ENCODE peak calls at places on chromosomes 1 and 21, in eight cellular contexts. X is right atrium auricular region, I is HepG2, W is PC-3, O is RWPE2, Y is fibroblast of villous mesenchyme, F is adrenal gland, P is brain microvascular endothelial cell. J is an unnamed sample.

GRCh38 chr21:39030127-39030884 is 152.9 kb downstream of the PSMG1 start:
- DNase-seq in X (no peak), I (no peak), W (peak; percentile 55), O (no peak), Y (no peak), F (no peak), P (no peak), J (peak; percentile 95)

GRCh38 chr1:243422362-243422761 is 166.5 kb downstream of the SDCCAG8 start:
- DNase-seq in X (no peak), I (no peak), W (no peak), O (no peak), Y (no peak), F (no peak), P (no peak), J (no peak)

GRCh38 chr1:145690587-145691558 is 16.3 kb downstream of the PDZK1 start:
- DNase-seq in X (no peak), I (peak; percentile 54), W (peak; percentile 43), O (no peak), Y (peak; percentile 84), F (no peak), P (peak; percentile 55), J (peak; percentile 72)

GRCh38 chr1:21813542-21813941 is 1.5 kb downstream of the LDLRAD2 start:
- DNase-seq in X (no peak), I (no peak), W (no peak), O (no peak), Y (no peak), F (no peak), P (no peak), J (no peak)

GRCh38 chr21:41250519-41250918 is 66.1 kb upstream of the FAM3B start:
- DNase-seq in X (no peak), I (no peak), W (peak; percentile 59), O (no peak), Y (peak; percentile 30), F (no peak), P (no peak), J (no peak)

GRCh38 chr1:5447479-5448070 is 544.6 kb downstream of the NPHP4 start:
- DNase-seq in X (no peak), I (no peak), W (no peak), O (no peak), Y (no peak), F (no peak), P (no peak), J (no peak)

GRCh38 chr21:27021801-27022200 is 54.9 kb upstream of the ADAMTS5 start:
- DNase-seq in X (no peak), I (no peak), W (no peak), O (no peak), Y (no peak), F (no peak), P (no peak), J (no peak)

GRCh38 chr1:63189677-63190076 is 132.7 kb upstream of the FOXD3 start:
- DNase-seq in X (no peak), I (no peak), W (no peak), O (no peak), Y (no peak), F (no peak), P (no peak), J (peak; percentile 89)

GRCh38 chr1:69569983-69570755 is 2.4 kb downstream of the LRRC7 start:
- DNase-seq in X (no peak), I (no peak), W (no peak), O (no peak), Y (no peak), F (no peak), P (peak; percentile 43), J (peak; percentile 57)

GRCh38 chr1:29431138-29431537 is 194.8 kb downstream of the PTPRU start:
- DNase-seq in X (no peak), I (no peak), W (no peak), O (peak; percentile 2), Y (no peak), F (no peak), P (no peak), J (no peak)

GRCh38 chr1:116769561-116769977 is 15.3 kb downstream of the CD2 start:
- DNase-seq in X (no peak), I (no peak), W (peak; percentile 65), O (no peak), Y (no peak), F (no peak), P (peak; percentile 32), J (no peak)

DNA sequence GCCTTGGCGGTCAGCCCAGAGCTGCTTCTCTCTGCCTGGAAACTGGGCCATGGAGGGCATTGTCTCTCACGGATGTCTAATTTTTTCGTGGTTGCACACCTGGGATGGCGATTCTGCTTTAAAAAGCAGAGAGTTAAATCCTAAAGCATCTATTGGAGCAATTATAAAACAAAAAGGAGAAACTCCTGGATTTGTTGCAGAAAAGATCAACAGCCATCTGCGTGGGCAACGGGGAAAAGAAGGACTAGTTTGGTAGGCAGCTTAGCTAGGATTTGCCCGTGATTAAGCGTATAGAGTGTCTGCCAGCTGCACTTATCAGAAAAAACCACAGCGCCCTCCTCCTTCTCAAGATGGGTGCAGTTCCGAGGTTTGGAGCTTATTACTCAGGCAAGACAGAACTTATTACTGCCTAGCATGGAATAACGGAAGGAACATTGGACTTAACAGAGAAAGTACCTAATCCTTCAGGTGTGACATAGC is 524 bp upstream of the SLC25A24 start:
- DNase-seq in X (no peak), I (peak; percentile 2), W (peak; percentile 72), O (no peak), Y (peak; percentile 80), F (peak; percentile 43), P (peak; percentile 49), J (peak; percentile 57)
- TF ChIP-seq CTCF in X (peak; percentile 57), I (peak; percentile 26), W (peak; percentile 62), O (peak; percentile 57), Y (peak; percentile 21), F (no peak), P (peak; percentile 40), J (peak; percentile 20)

GRCh38 chr21:34223376-34223775 is 140.4 kb upstream of the KCNE2 start:
- DNase-seq in X (no peak), I (no peak), W (no peak), O (no peak), Y (no peak), F (no peak), P (no peak), J (no peak)
- H3K4me3 ChIP-seq in X (no peak overlapping the region), I (no peak overlapping the region), W (no peak overlapping the region), O (no peak overlapping the region), Y (no peak overlapping the region), F (no peak overlapping the region), P (no peak overlapping the region), J (no peak overlapping the region)

GRCh38 chr1:172002725-172003345 is 161.5 kb downstream of the DNM3 start:
- DNase-seq in X (no peak), I (peak; percentile 37), W (peak; percentile 94), O (no peak), Y (peak; percentile 78), F (no peak), P (peak; percentile 61), J (peak; percentile 50)
- TF ChIP-seq CTCF in X (peak; percentile 73), I (peak; percentile 64), W (peak; percentile 100), O (peak; percentile 90), Y (peak; percentile 79), F (peak; percentile 74), P (peak; percentile 74), J (peak; percentile 84)

DNA sequence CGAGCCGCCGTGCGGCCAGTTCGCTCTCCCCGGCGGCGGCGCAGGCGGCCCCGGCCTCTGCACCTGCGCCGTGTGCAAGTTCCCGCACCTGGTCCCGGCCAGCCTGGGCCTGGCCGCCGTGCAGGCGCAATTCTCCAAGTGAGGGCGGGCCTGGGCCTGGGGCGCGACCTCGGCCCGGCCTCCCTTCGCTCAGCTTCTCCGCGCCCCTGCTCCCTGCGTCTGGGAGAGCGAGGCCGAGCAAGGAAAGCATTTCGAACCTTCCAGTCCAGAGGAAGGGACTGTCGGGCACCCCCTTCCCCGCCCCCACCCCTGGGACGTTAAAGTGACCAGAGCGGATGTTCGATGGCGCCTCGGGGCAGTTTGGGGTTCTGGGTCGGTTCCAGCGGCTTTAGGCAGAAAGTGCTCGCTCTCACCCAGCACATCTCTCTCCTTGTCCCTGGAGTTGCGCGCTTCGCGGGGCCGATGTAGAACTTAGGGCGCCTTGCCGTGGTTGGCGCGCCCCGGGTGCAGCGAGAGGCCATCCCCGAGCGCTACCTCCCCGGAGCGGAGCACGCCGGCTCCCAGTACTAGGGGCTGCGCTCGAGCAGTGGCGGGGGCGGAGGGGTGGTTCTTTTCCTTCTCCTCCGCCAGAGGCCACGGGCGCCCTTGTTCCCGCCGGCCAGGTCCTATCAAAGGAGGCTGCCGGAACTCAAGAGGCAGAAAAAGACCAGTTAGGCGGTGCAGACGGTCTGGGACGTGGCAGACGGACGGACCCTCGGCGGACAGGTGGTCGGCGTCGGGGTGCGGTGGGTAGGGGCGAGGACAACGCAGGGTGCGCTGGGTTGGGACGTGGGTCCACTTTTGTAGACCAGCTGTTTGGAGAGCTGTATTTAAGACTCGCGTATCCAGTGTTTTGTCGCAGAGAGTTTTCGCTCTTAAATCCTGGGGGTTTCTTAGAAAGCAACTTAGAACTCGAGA is 1.3 kb downstream of the OLIG1 start:
- DNase-seq in X (no peak), I (no peak), W (no peak), O (no peak), Y (peak; percentile 4), F (no peak), P (no peak), J (peak; percentile 78)
- H3K4me3 ChIP-seq in X (peak overlapping the region; percentile 3), I (no peak overlapping the region), W (peak overlapping the region; percentile 57), O (peak overlapping the region; percentile 24), Y (no peak overlapping the region), F (peak overlapping the region; percentile 53), P (no peak overlapping the region), J (peak overlapping the region; percentile 68)

DNA sequence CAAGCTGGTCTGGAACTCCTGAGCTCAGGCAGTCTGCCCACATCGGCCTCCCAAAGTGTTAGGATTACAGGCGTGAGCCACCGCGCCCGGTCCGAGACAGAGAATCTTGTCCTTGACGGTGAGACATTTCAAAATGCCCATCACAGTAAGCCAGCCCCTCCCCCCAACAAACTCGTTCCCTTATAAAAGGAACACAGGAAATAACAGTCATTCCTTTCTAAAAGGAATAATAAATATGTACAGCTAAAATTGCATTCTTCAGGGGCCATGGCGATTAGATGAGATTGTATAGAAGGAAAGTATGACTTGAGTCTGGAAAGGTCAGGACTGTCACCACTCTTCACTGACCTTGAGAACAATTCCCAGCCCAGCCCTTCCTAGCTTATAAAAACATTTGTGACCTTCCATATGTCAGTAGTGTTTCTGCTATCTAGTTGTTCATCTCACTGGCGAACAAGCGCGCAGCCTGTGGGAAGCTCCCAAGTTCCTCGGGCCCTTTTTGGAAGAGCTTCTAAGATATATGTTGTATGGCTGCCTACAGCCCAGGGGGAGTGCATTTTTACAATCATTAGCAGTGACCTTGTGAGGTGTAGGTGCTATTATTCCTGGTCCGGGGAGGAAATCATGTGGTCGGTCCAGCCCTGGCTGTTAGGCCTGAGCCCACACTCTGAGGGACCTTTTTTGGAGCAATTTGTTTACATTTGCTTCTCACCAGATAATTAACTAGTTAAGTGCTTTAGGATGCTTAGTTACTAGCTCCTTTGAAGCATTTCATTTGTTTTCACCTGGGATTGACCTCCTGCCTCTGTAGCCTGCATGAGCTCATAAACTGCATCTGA is 8.7 kb downstream of the SZRD1 start:
- DNase-seq in X (no peak), I (no peak), W (peak; percentile 23), O (no peak), Y (peak; percentile 93), F (no peak), P (peak; percentile 78), J (no peak)
- TF ChIP-seq CTCF in X (no peak), I (no peak), W (no peak), O (no peak), Y (no peak), F (no peak), P (no peak), J (no peak)

J was measured in endodermal cell.